ENCODE peak calls at places on chromosomes 12 and 14, in six cellular contexts. H, T, Q, E, S and N are unnamed samples.
A peak's percentile ranks its signal among the peaks of the same experiment; 100 is the strongest.

GRCh38 chr12:131929530-131930456 is 717 bp downstream of the PUS1 start:
- DNase-seq in H (peak; percentile 41), T (no peak), Q (no peak), E (no peak), S (peak; percentile 28), N (no peak)

GRCh38 chr12:80877706-80878384 is 59.9 kb downstream of the LIN7A start:
- DNase-seq in H (no peak), T (no peak), Q (no peak), E (no peak), S (no peak), N (no peak)

GRCh38 chr12:92079054-92079385 is 66.6 kb downstream of the BTG1 start:
- DNase-seq in H (no peak), T (no peak), Q (no peak), E (no peak), S (no peak), N (no peak)

GRCh38 chr14:44112774-44113460 is 394.2 kb downstream of the FSCB start:
- DNase-seq in H (no peak), T (no peak), Q (no peak), E (no peak), S (no peak), N (no peak)

GRCh38 chr14:69948311-69948710 is 69.1 kb downstream of the SMOC1 start:
- DNase-seq in H (no peak), T (no peak), Q (no peak), E (no peak), S (no peak), N (no peak)

GRCh38 chr14:33765251-33765650 is 185.6 kb downstream of the EGLN3 start:
- DNase-seq in H (no peak), T (no peak), Q (no peak), E (no peak), S (no peak), N (no peak)

GRCh38 chr12:63068857-63069442 is 82.1 kb downstream of the AVPR1A start:
- DNase-seq in H (peak; percentile 71), T (no peak), Q (no peak), E (peak; percentile 37), S (peak; percentile 14), N (no peak)

GRCh38 chr12:2411586-2412304 is 359.0 kb downstream of the CACNA1C start:
- DNase-seq in H (no peak), T (no peak), Q (no peak), E (no peak), S (no peak), N (no peak)

GRCh38 chr12:132924356-132924755 is 31.8 kb downstream of the ZNF605 start:
- DNase-seq in H (no peak), T (no peak), Q (no peak), E (no peak), S (no peak), N (peak; percentile 42)

GRCh38 chr14:105908481-105908911 is 382.1 kb downstream of the TMEM121 start:
- DNase-seq in H (no peak), T (no peak), Q (no peak), E (no peak), S (no peak), N (no peak)

GRCh38 chr14:94045563-94046345 is 19.6 kb downstream of the OTUB2 start:
- DNase-seq in H (no peak), T (no peak), Q (no peak), E (peak; percentile 1), S (no peak), N (no peak)

GRCh38 chr14:65623759-65624158 is 211.2 kb downstream of the FUT8 start:
- DNase-seq in H (no peak), T (no peak), Q (no peak), E (no peak), S (no peak), N (no peak)

GRCh38 chr14:34104750-34105397 is 154.0 kb upstream of the EGLN3 start:
- DNase-seq in H (no peak), T (no peak), Q (no peak), E (no peak), S (no peak), N (no peak)

GRCh38 chr14:60590907-60591510 is 58.3 kb downstream of the SIX1 start:
- DNase-seq in H (no peak), T (no peak), Q (no peak), E (no peak), S (no peak), N (no peak)

GRCh38 chr12:47820631-47821345 is 1.1 kb upstream of the HDAC7 start:
- DNase-seq in H (peak; percentile 91), T (peak; percentile 60), Q (peak; percentile 93), E (peak; percentile 89), S (peak; percentile 98), N (peak; percentile 93)

GRCh38 chr12:108495054-108495453 is 20.0 kb upstream of the FICD start:
- DNase-seq in H (peak; percentile 59), T (no peak), Q (no peak), E (peak; percentile 27), S (no peak), N (no peak)

GRCh38 chr14:59728294-59728693 is 142.3 kb downstream of the RTN1 start:
- DNase-seq in H (no peak), T (no peak), Q (no peak), E (no peak), S (no peak), N (no peak)

GRCh38 chr12:58310828-58311273 is 369.5 kb downstream of the ATP23 start:
- DNase-seq in H (peak; percentile 95), T (no peak), Q (no peak), E (peak; percentile 7), S (peak; percentile 85), N (no peak)

GRCh38 chr14:104559769-104560585 is 19.6 kb upstream of the C14orf180 start:
- DNase-seq in H (no peak), T (no peak), Q (no peak), E (no peak), S (no peak), N (no peak)

GRCh38 chr12:41485203-41485602 is 297.1 kb downstream of the PDZRN4 start:
- DNase-seq in H (no peak), T (no peak), Q (no peak), E (no peak), S (no peak), N (no peak)

GRCh38 chr14:103130965-103131364 is 7.7 kb downstream of the TNFAIP2 start:
- DNase-seq in H (no peak), T (no peak), Q (no peak), E (no peak), S (peak; percentile 78), N (no peak)

GRCh38 chr12:112386726-112387125 is 4.5 kb upstream of the HECTD4 start:
- DNase-seq in H (no peak), T (no peak), Q (no peak), E (peak; percentile 16), S (no peak), N (no peak)

GRCh38 chr12:25386823-25387134 is 136.1 kb upstream of the KRAS start:
- DNase-seq in H (no peak), T (no peak), Q (peak; percentile 30), E (peak; percentile 7), S (no peak), N (no peak)

GRCh38 chr14:55141812-55142211 is 12.8 kb downstream of the LGALS3 start:
- DNase-seq in H (no peak), T (no peak), Q (no peak), E (no peak), S (no peak), N (no peak)

GRCh38 chr12:92556141-92556540 is 146.6 kb upstream of the PLEKHG7 start:
- DNase-seq in H (no peak), T (no peak), Q (no peak), E (no peak), S (no peak), N (no peak)

DNA sequence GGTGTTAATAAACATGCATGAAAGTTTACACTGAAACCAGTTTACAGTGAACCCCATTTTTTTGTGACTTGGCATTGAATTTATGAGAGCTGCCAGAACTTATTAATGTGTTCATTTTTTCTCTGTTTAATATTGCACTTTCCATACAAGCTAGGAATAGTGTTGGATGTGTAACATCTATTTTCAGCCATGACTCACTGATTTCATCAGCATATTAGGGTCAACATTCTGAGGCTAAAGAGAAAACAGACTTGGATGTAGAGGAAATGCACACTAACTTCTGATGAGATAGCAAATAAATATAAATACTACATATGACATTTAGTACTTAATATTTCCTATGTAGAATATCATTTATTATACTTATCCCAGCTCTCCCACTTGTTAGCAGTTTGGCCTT is 635.3 kb downstream of the KCNH5 start:
- DNase-seq in H (no peak), T (no peak), Q (no peak), E (no peak), S (peak; percentile 4), N (no peak)
- TF ChIP-seq CTCF in H (no peak), T (no peak), Q (no peak), E (no peak), S (no peak), N (no peak)

DNA sequence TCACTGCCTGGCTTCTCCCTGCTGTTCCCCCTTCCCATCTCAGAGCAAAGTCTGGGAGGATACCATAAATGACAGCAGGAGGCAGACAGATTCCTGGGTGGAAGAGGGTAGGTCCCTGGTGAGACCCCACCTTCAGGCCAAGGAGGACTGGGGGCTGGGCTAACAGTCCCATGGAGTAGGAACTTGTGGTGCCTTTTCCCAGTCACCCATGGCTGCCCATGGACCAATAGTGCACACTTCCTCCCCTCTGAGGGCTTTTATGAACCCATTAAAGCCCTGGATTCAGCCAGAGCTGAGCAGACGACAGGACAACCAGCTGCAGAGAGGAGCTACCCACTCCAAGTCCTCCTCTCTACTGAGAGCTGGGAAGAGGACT is 36.6 kb upstream of the OR5AU1 start:
- DNase-seq in H (no peak), T (no peak), Q (no peak), E (no peak), S (no peak), N (no peak)
- TF ChIP-seq CTCF in H (no peak), T (no peak), Q (no peak), E (no peak), S (no peak), N (no peak)

GRCh38 chr12:128798543-128799341 is 25.0 kb downstream of the SLC15A4 start:
- DNase-seq in H (no peak), T (no peak), Q (no peak), E (no peak), S (no peak), N (no peak)
- TF ChIP-seq CTCF in H (peak; percentile 17), T (no peak), Q (no peak), E (no peak), S (no peak), N (peak; percentile 21)

DNA sequence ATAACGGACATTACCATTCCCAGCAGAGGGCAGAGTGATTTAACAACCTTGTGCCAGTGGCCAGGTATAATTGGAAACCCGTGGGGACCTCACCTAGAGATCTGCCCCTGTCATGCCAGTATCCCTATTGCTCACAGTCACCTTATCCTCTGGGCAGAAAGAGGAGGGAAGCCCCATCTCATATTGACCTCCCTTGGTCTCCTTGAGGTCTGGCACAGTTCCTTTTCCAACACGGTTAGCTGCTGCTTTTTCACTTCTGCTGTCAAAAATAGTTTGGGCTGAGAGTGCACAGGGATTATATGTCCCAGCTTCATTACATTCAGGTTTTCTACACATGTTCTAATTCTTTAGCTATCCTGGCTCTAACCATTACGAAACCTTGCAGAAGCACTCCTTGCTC is 111.6 kb upstream of the MIS18BP1 start:
- DNase-seq in H (no peak), T (no peak), Q (no peak), E (no peak), S (no peak), N (no peak)
- TF ChIP-seq CTCF in H (no peak), T (no peak), Q (no peak), E (no peak), S (no peak), N (no peak)

GRCh38 chr12:31521972-31522371 is 69.0 kb downstream of the DENND5B start:
- DNase-seq in H (peak; percentile 56), T (no peak), Q (no peak), E (no peak), S (no peak), N (no peak)
- TF ChIP-seq CTCF in H (no peak), T (no peak), Q (no peak), E (no peak), S (no peak), N (no peak)